ENCODE peak calls at places on chromosomes 11 and 22, in five cellular contexts. One of them, this sample, is unnamed.

GRCh38 chr22:42910221-42910942 is 53.3 kb upstream of the ARFGAP3 start:
- DNase-seq in neural progenitor cell: no peak
- DNase-seq in fibroblast of the conjunctiva: no peak
- DNase-seq in mammary epithelial cell: no peak
- DNase-seq in HS-27A: no peak
- DNase-seq in this sample: peak; percentile 70

GRCh38 chr22:48896766-48897637 is 930.7 kb downstream of the BRD1 start:
- DNase-seq in neural progenitor cell: no peak
- DNase-seq in fibroblast of the conjunctiva: no peak
- DNase-seq in mammary epithelial cell: no peak
- DNase-seq in HS-27A: no peak
- DNase-seq in this sample: no peak

GRCh38 chr22:32713737-32714457 is 87.6 kb upstream of the TIMP3 start:
- DNase-seq in neural progenitor cell: no peak
- DNase-seq in fibroblast of the conjunctiva: no peak
- DNase-seq in mammary epithelial cell: no peak
- DNase-seq in HS-27A: no peak
- DNase-seq in this sample: no peak

GRCh38 chr11:10294289-10294953 is 402 bp upstream of the SBF2 start:
- DNase-seq in neural progenitor cell: peak; percentile 59
- DNase-seq in fibroblast of the conjunctiva: peak; percentile 67
- DNase-seq in mammary epithelial cell: peak; percentile 44
- DNase-seq in HS-27A: peak; percentile 43
- DNase-seq in this sample: peak; percentile 88

GRCh38 chr22:28976588-28976987 is 85.0 kb downstream of the C22orf31 start:
- DNase-seq in neural progenitor cell: no peak
- DNase-seq in fibroblast of the conjunctiva: peak; percentile 47
- DNase-seq in mammary epithelial cell: peak; percentile 75
- DNase-seq in HS-27A: peak; percentile 19
- DNase-seq in this sample: no peak

GRCh38 chr11:114705280-114706024 is 27.1 kb downstream of the NXPE2 start:
- DNase-seq in neural progenitor cell: no peak
- DNase-seq in fibroblast of the conjunctiva: no peak
- DNase-seq in mammary epithelial cell: no peak
- DNase-seq in HS-27A: no peak
- DNase-seq in this sample: no peak

GRCh38 chr11:655036-655726 is 18.1 kb downstream of the DRD4 start:
- DNase-seq in neural progenitor cell: no peak
- DNase-seq in fibroblast of the conjunctiva: no peak
- DNase-seq in mammary epithelial cell: no peak
- DNase-seq in HS-27A: no peak
- DNase-seq in this sample: peak; percentile 49

GRCh38 chr22:49953680-49954344 is 6.8 kb upstream of the PIM3 start:
- DNase-seq in neural progenitor cell: no peak
- DNase-seq in fibroblast of the conjunctiva: no peak
- DNase-seq in mammary epithelial cell: no peak
- DNase-seq in HS-27A: no peak
- DNase-seq in this sample: no peak

GRCh38 chr22:45537734-45538181 is 35.1 kb downstream of the FBLN1 start:
- DNase-seq in neural progenitor cell: no peak
- DNase-seq in fibroblast of the conjunctiva: peak; percentile 88
- DNase-seq in mammary epithelial cell: peak; percentile 100
- DNase-seq in HS-27A: no peak
- DNase-seq in this sample: no peak

GRCh38 chr11:111911563-111912401 is at the start of gene CRYAB:
- DNase-seq in neural progenitor cell: peak; percentile 34
- DNase-seq in fibroblast of the conjunctiva: peak; percentile 73
- DNase-seq in mammary epithelial cell: peak; percentile 93
- DNase-seq in HS-27A: peak; percentile 51
- DNase-seq in this sample: peak; percentile 74

GRCh38 chr22:50540352-50540751 is 5.3 kb upstream of the KLHDC7B start:
- DNase-seq in neural progenitor cell: no peak
- DNase-seq in fibroblast of the conjunctiva: no peak
- DNase-seq in mammary epithelial cell: no peak
- DNase-seq in HS-27A: no peak
- DNase-seq in this sample: no peak

GRCh38 chr11:15852179-15852578 is 504.2 kb downstream of the SOX6 start:
- DNase-seq in neural progenitor cell: no peak
- DNase-seq in fibroblast of the conjunctiva: no peak
- DNase-seq in mammary epithelial cell: peak; percentile 21
- DNase-seq in HS-27A: no peak
- DNase-seq in this sample: no peak

GRCh38 chr22:23163665-23164064 is 16.6 kb upstream of the BCR start:
- DNase-seq in neural progenitor cell: no peak
- DNase-seq in fibroblast of the conjunctiva: peak; percentile 18
- DNase-seq in mammary epithelial cell: no peak
- DNase-seq in HS-27A: no peak
- DNase-seq in this sample: no peak